ENCODE peak calls at places on chromosomes 7 and 10, in seven cellular contexts. One of them, this sample, is unnamed.
A peak's percentile ranks its signal among the peaks of the same experiment; 100 is the strongest.

GRCh38 chr10:119344381-119344780 is 137.0 kb downstream of the GRK5 start:
- DNase-seq in pancreas: no peak
- DNase-seq in OCI-LY7: no peak
- DNase-seq in GM23248: no peak
- DNase-seq in osteoblast: no peak
- DNase-seq in thoracic aorta: no peak
- DNase-seq in IMR-90: no peak
- DNase-seq in this sample: no peak

GRCh38 chr10:50937230-50937907 is 51.9 kb upstream of the A1CF start:
- DNase-seq in pancreas: no peak
- DNase-seq in OCI-LY7: no peak
- DNase-seq in GM23248: peak; percentile 76
- DNase-seq in osteoblast: peak; percentile 22
- DNase-seq in thoracic aorta: no peak
- DNase-seq in IMR-90: peak; percentile 61
- DNase-seq in this sample: no peak

GRCh38 chr7:24917510-24918239 is 62.3 kb downstream of the OSBPL3 start:
- DNase-seq in pancreas: no peak
- DNase-seq in OCI-LY7: no peak
- DNase-seq in GM23248: peak; percentile 86
- DNase-seq in osteoblast: peak; percentile 76
- DNase-seq in thoracic aorta: no peak
- DNase-seq in IMR-90: peak; percentile 90
- DNase-seq in this sample: no peak

GRCh38 chr7:16649196-16649595 is 3.2 kb downstream of the BZW2 start:
- DNase-seq in pancreas: no peak
- DNase-seq in OCI-LY7: no peak
- DNase-seq in GM23248: peak; percentile 29
- DNase-seq in osteoblast: peak; percentile 87
- DNase-seq in thoracic aorta: no peak
- DNase-seq in IMR-90: no peak
- DNase-seq in this sample: no peak

GRCh38 chr7:426510-426909 is 93.1 kb downstream of the PDGFA start:
- DNase-seq in pancreas: no peak
- DNase-seq in OCI-LY7: no peak
- DNase-seq in GM23248: no peak
- DNase-seq in osteoblast: no peak
- DNase-seq in thoracic aorta: no peak
- DNase-seq in IMR-90: no peak
- DNase-seq in this sample: no peak

GRCh38 chr10:6058677-6059475 is 3.3 kb downstream of the IL2RA start:
- DNase-seq in pancreas: no peak
- DNase-seq in OCI-LY7: no peak
- DNase-seq in GM23248: no peak
- DNase-seq in osteoblast: no peak
- DNase-seq in thoracic aorta: no peak
- DNase-seq in IMR-90: no peak
- DNase-seq in this sample: no peak

GRCh38 chr7:76372984-76373833 is 14.4 kb upstream of the YWHAG start:
- DNase-seq in pancreas: no peak
- DNase-seq in OCI-LY7: no peak
- DNase-seq in GM23248: peak; percentile 90
- DNase-seq in osteoblast: peak; percentile 97
- DNase-seq in thoracic aorta: no peak
- DNase-seq in IMR-90: peak; percentile 83
- DNase-seq in this sample: no peak

GRCh38 chr7:25884265-25884664 is 267.7 kb upstream of the NFE2L3 start:
- DNase-seq in pancreas: no peak
- DNase-seq in OCI-LY7: no peak
- DNase-seq in GM23248: no peak
- DNase-seq in osteoblast: no peak
- DNase-seq in thoracic aorta: no peak
- DNase-seq in IMR-90: no peak
- DNase-seq in this sample: no peak

GRCh38 chr7:101179117-101179779 is 845 bp downstream of the NAT16 start:
- DNase-seq in pancreas: no peak
- DNase-seq in OCI-LY7: no peak
- DNase-seq in GM23248: no peak
- DNase-seq in osteoblast: peak; percentile 83
- DNase-seq in thoracic aorta: no peak
- DNase-seq in IMR-90: no peak
- DNase-seq in this sample: no peak

GRCh38 chr7:153641202-153641601 is 411.0 kb upstream of the DPP6 start:
- DNase-seq in pancreas: no peak
- DNase-seq in OCI-LY7: no peak
- DNase-seq in GM23248: no peak
- DNase-seq in osteoblast: no peak
- DNase-seq in thoracic aorta: no peak
- DNase-seq in IMR-90: no peak
- DNase-seq in this sample: no peak

GRCh38 chr7:99987846-99988245 is 12.0 kb upstream of the AZGP1 start:
- DNase-seq in pancreas: no peak
- DNase-seq in OCI-LY7: no peak
- DNase-seq in GM23248: no peak
- DNase-seq in osteoblast: peak; percentile 49
- DNase-seq in thoracic aorta: no peak
- DNase-seq in IMR-90: no peak
- DNase-seq in this sample: no peak

GRCh38 chr10:86003201-86003621 is 363.4 kb downstream of the GRID1 start:
- DNase-seq in pancreas: peak; percentile 27
- DNase-seq in OCI-LY7: no peak
- DNase-seq in GM23248: no peak
- DNase-seq in osteoblast: no peak
- DNase-seq in thoracic aorta: no peak
- DNase-seq in IMR-90: no peak
- DNase-seq in this sample: peak; percentile 53

GRCh38 chr7:7795736-7796135 is 77.3 kb upstream of the RPA3 start:
- DNase-seq in pancreas: no peak
- DNase-seq in OCI-LY7: no peak
- DNase-seq in GM23248: peak; percentile 60
- DNase-seq in osteoblast: no peak
- DNase-seq in thoracic aorta: no peak
- DNase-seq in IMR-90: peak; percentile 79
- DNase-seq in this sample: no peak

GRCh38 chr7:141354251-141354650 is 197.0 kb upstream of the AGK start:
- DNase-seq in pancreas: no peak
- DNase-seq in OCI-LY7: no peak
- DNase-seq in GM23248: peak; percentile 45
- DNase-seq in osteoblast: peak; percentile 53
- DNase-seq in thoracic aorta: no peak
- DNase-seq in IMR-90: peak; percentile 8
- DNase-seq in this sample: no peak

GRCh38 chr10:28631896-28632596 is 45.3 kb upstream of the BAMBI start:
- DNase-seq in pancreas: no peak
- DNase-seq in OCI-LY7: no peak
- DNase-seq in GM23248: peak; percentile 31
- DNase-seq in osteoblast: no peak
- DNase-seq in thoracic aorta: no peak
- DNase-seq in IMR-90: peak; percentile 31
- DNase-seq in this sample: no peak

GRCh38 chr7:35257251-35258124 is 3.6 kb upstream of the TBX20 start:
- DNase-seq in pancreas: no peak
- DNase-seq in OCI-LY7: no peak
- DNase-seq in GM23248: no peak
- DNase-seq in osteoblast: peak; percentile 65
- DNase-seq in thoracic aorta: no peak
- DNase-seq in IMR-90: no peak
- DNase-seq in this sample: no peak
- H3K9me3 ChIP-seq in pancreas: no peaks in the 10 kb centered on the region
- H3K9me3 ChIP-seq in OCI-LY7: no peaks in the 10 kb centered on the region
- H3K9me3 ChIP-seq in GM23248: no peaks in the 10 kb centered on the region
- H3K9me3 ChIP-seq in osteoblast: peaks cover 2% of the 10 kb centered on the region
- H3K9me3 ChIP-seq in thoracic aorta: no peaks in the 10 kb centered on the region
- H3K9me3 ChIP-seq in IMR-90: peaks cover 21% of the 10 kb centered on the region
- H3K9me3 ChIP-seq in this sample: no peaks in the 10 kb centered on the region

GRCh38 chr10:62062752-62063512 is 161.4 kb downstream of the ARID5B start:
- DNase-seq in pancreas: no peak
- DNase-seq in OCI-LY7: no peak
- DNase-seq in GM23248: peak; percentile 68
- DNase-seq in osteoblast: peak; percentile 18
- DNase-seq in thoracic aorta: no peak
- DNase-seq in IMR-90: no peak
- DNase-seq in this sample: no peak
- H3K27ac ChIP-seq in pancreas: no peak overlapping the region
- H3K27ac ChIP-seq in OCI-LY7: no peak overlapping the region
- H3K27ac ChIP-seq in GM23248: peak overlapping the region; percentile 78
- H3K27ac ChIP-seq in osteoblast: peak overlapping the region; percentile 73
- H3K27ac ChIP-seq in thoracic aorta: peak overlapping the region; percentile 43
- H3K27ac ChIP-seq in IMR-90: peak overlapping the region; percentile 41
- H3K27ac ChIP-seq in this sample: peak overlapping the region; percentile 96

DNA sequence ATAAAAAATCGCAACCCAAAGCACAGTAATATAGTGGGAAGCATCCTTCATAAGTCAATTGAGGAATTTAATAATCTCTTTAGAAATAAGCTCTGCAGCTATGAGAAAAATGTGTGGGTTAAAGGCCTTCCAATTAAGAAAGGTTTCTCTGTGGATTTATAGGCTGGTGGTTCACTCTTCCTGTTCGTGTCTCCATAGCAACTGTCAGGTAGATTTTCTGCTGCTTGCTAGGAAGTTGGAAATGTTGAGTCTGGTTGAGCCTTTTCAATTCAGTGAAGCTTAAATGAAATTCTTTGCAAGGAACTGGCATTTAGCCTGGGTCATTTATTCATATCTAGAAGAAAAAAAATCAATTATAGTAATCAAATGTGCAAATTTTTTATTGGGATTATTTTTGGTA is 652.8 kb upstream of the CELF2 start:
- DNase-seq in pancreas: no peak
- DNase-seq in OCI-LY7: no peak
- DNase-seq in GM23248: no peak
- DNase-seq in osteoblast: no peak
- DNase-seq in thoracic aorta: no peak
- DNase-seq in IMR-90: no peak
- DNase-seq in this sample: no peak
- H3K9me3 ChIP-seq in pancreas: no peaks in the 10 kb centered on the region
- H3K9me3 ChIP-seq in OCI-LY7: no peaks in the 10 kb centered on the region
- H3K9me3 ChIP-seq in GM23248: no peaks in the 10 kb centered on the region
- H3K9me3 ChIP-seq in osteoblast: no peaks in the 10 kb centered on the region
- H3K9me3 ChIP-seq in thoracic aorta: no peaks in the 10 kb centered on the region
- H3K9me3 ChIP-seq in IMR-90: no peaks in the 10 kb centered on the region
- H3K9me3 ChIP-seq in this sample: no peaks in the 10 kb centered on the region

DNA sequence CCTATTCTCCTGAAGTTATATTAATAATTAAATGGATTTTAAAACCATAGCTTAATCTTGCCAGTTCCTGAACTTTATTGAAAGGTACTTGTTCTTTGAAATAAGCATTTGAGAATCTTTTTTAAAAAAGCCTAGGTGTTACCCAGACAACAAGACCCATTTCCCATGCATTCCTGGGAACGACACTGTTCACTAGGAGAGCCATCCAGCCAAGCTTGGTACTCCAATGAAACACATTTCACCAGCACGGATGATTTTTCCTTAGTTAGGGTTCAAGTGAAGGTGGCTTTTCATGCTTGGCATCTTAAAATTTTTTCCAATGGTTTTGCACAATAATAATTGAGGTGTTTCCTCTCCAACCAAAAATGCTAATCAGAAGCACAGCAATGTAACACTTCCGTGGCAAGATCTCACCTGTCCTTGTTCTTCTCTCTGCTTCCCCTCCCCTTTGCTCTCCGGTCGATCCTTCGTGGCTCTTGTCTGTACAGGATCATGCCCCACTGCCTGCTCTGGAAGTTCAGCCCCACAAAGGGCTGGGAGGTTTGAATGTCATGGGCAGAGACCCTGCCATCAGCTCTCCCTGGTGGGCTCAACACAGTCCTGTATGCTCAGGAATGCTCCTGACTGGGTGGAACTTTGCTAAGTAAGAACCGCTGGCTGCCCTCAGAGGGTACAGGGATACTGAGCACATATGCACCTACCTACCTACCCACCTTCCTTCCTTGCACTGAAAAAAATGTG is 69.7 kb upstream of the AQP1 start:
- DNase-seq in pancreas: no peak
- DNase-seq in OCI-LY7: no peak
- DNase-seq in GM23248: no peak
- DNase-seq in osteoblast: peak; percentile 68
- DNase-seq in thoracic aorta: no peak
- DNase-seq in IMR-90: no peak
- DNase-seq in this sample: no peak
- H3K27ac ChIP-seq in pancreas: no peak overlapping the region
- H3K27ac ChIP-seq in OCI-LY7: no peak overlapping the region
- H3K27ac ChIP-seq in GM23248: no peak overlapping the region
- H3K27ac ChIP-seq in osteoblast: no peak overlapping the region
- H3K27ac ChIP-seq in thoracic aorta: peak overlapping the region; percentile 95
- H3K27ac ChIP-seq in IMR-90: no peak overlapping the region
- H3K27ac ChIP-seq in this sample: no peak overlapping the region

DNA sequence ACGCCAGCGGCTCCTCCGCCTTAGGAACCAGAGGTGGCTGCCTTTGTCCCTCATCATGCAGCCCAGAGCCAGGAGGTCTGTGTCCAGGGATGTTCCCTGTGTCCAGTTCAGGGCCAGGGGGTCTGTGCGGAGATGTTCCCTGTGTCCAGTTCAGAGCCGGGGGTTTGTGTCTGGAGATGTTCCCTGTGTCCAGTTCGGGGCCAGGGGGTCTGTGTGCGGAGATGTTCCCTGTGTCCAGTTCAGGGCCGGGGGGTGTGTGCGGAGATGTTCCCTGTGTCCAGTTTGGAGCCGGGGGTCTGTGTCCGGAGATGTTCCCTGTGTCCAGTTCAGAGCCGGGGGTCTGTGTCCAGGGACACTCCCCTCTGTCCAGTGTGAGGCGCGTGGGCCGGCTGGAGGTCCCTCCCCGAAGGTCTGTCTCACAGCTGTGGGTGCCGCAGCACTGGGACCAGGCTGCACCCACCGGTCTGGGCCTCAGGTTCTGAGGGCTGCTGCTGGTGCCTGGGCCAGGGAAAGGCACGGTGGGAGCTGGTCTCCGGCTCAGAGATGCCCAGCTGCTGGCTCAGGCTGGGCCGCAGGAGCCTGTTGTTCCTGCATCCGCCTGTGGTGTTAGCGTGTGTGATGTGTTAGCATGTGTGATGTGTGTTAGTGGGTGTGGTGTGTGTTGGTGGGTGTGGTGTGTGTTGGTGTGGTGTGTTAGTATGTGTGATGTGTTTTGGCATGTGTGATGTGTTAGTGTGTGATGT is 67.9 kb upstream of the CFAP46 start:
- DNase-seq in pancreas: no peak
- DNase-seq in OCI-LY7: no peak
- DNase-seq in GM23248: no peak
- DNase-seq in osteoblast: no peak
- DNase-seq in thoracic aorta: no peak
- DNase-seq in IMR-90: no peak
- DNase-seq in this sample: no peak
- H3K9me3 ChIP-seq in pancreas: no peaks in the 10 kb centered on the region
- H3K9me3 ChIP-seq in OCI-LY7: peaks cover 5% of the 10 kb centered on the region
- H3K9me3 ChIP-seq in GM23248: no peaks in the 10 kb centered on the region
- H3K9me3 ChIP-seq in osteoblast: no peaks in the 10 kb centered on the region
- H3K9me3 ChIP-seq in thoracic aorta: no peaks in the 10 kb centered on the region
- H3K9me3 ChIP-seq in IMR-90: peaks cover 15% of the 10 kb centered on the region
- H3K9me3 ChIP-seq in this sample: no peaks in the 10 kb centered on the region

GRCh38 chr7:131013716-131014115 is 279.7 kb upstream of the KLF14 start:
- DNase-seq in pancreas: no peak
- DNase-seq in OCI-LY7: no peak
- DNase-seq in GM23248: no peak
- DNase-seq in osteoblast: no peak
- DNase-seq in thoracic aorta: no peak
- DNase-seq in IMR-90: no peak
- DNase-seq in this sample: no peak
- H3K27ac ChIP-seq in pancreas: no peak overlapping the region
- H3K27ac ChIP-seq in OCI-LY7: no peak overlapping the region
- H3K27ac ChIP-seq in GM23248: peak overlapping the region; percentile 99
- H3K27ac ChIP-seq in osteoblast: no peak overlapping the region
- H3K27ac ChIP-seq in thoracic aorta: no peak overlapping the region
- H3K27ac ChIP-seq in IMR-90: no peak overlapping the region
- H3K27ac ChIP-seq in this sample: peak overlapping the region; percentile 78